ENCODE peak calls at places on chromosomes 5 and 9, in seven cellular contexts. K is IMR-90, J is HepG2, P is ovary, R is adrenal gland, F is uterus, T is HCT116. D is an unnamed sample.

GRCh38 chr5:62124266-62124665 is 181.7 kb upstream of the KIF2A start:
- DNase-seq in K (no peak), J (no peak), P (no peak), R (no peak), F (no peak), T (no peak), D (no peak)

GRCh38 chr5:57185301-57185700 is 11.4 kb downstream of the GPBP1 start:
- DNase-seq in K (no peak), J (no peak), P (no peak), R (no peak), F (no peak), T (no peak), D (no peak)

GRCh38 chr9:78295731-78296130 is 1.2 kb upstream of the PSAT1 start:
- DNase-seq in K (no peak), J (peak; percentile 64), P (no peak), R (no peak), F (no peak), T (no peak), D (no peak)

GRCh38 chr9:134895849-134896833 is 15.5 kb downstream of the FCN2 start:
- DNase-seq in K (peak; percentile 75), J (no peak), P (peak; percentile 87), R (peak; percentile 87), F (peak; percentile 92), T (peak; percentile 69), D (peak; percentile 73)

GRCh38 chr9:80496901-80497565 is 925.3 kb downstream of the TLE4 start:
- DNase-seq in K (no peak), J (no peak), P (no peak), R (no peak), F (no peak), T (no peak), D (no peak)

GRCh38 chr5:96968074-96968473 is 32.2 kb downstream of the LNPEP start:
- DNase-seq in K (peak; percentile 52), J (peak; percentile 29), P (no peak), R (no peak), F (no peak), T (peak; percentile 16), D (no peak)

GRCh38 chr5:138716456-138716924 is 36.7 kb upstream of the CTNNA1 start:
- DNase-seq in K (peak; percentile 12), J (peak; percentile 39), P (no peak), R (no peak), F (no peak), T (no peak), D (no peak)

GRCh38 chr9:87336914-87337333 is 160.7 kb upstream of the DAPK1 start:
- DNase-seq in K (peak; percentile 79), J (peak; percentile 75), P (peak; percentile 43), R (peak; percentile 24), F (peak; percentile 50), T (peak; percentile 54), D (no peak)

GRCh38 chr5:155987261-155987810 is 339.6 kb upstream of the SGCD start:
- DNase-seq in K (no peak), J (no peak), P (no peak), R (no peak), F (no peak), T (no peak), D (no peak)

GRCh38 chr5:150180241-150181027 is 9.4 kb upstream of the SLC6A7 start:
- DNase-seq in K (peak; percentile 12), J (no peak), P (no peak), R (peak; percentile 52), F (peak; percentile 64), T (no peak), D (peak; percentile 72)

GRCh38 chr9:19967567-19968459 is 179.0 kb upstream of the SLC24A2 start:
- DNase-seq in K (no peak), J (no peak), P (no peak), R (no peak), F (no peak), T (no peak), D (no peak)

GRCh38 chr5:57172466-57172961 is 1.3 kb upstream of the GPBP1 start:
- DNase-seq in K (no peak), J (no peak), P (no peak), R (no peak), F (no peak), T (no peak), D (no peak)

GRCh38 chr5:56543431-56544385 is 271.6 kb upstream of the MAP3K1 start:
- DNase-seq in K (peak; percentile 68), J (no peak), P (no peak), R (no peak), F (no peak), T (peak; percentile 23), D (no peak)

GRCh38 chr5:14816999-14817761 is 54.4 kb downstream of the ANKH start:
- DNase-seq in K (peak; percentile 93), J (no peak), P (no peak), R (no peak), F (no peak), T (no peak), D (no peak)

GRCh38 chr9:127862075-127863011 is 7.9 kb upstream of the ENG start:
- DNase-seq in K (no peak), J (no peak), P (peak; percentile 78), R (peak; percentile 75), F (peak; percentile 59), T (no peak), D (peak; percentile 93)

GRCh38 chr9:125847735-125848134 is 100.6 kb downstream of the PBX3 start:
- DNase-seq in K (no peak), J (no peak), P (no peak), R (no peak), F (no peak), T (no peak), D (no peak)

GRCh38 chr9:104743377-104743985 is 4.0 kb upstream of the NIPSNAP3A start:
- DNase-seq in K (peak; percentile 73), J (peak; percentile 68), P (no peak), R (peak; percentile 20), F (no peak), T (peak; percentile 51), D (peak; percentile 16)

GRCh38 chr9:113807173-113808061 is 68.7 kb upstream of the ZNF618 start:
- DNase-seq in K (peak; percentile 60), J (peak; percentile 19), P (peak; percentile 55), R (peak; percentile 51), F (peak; percentile 56), T (peak; percentile 33), D (peak; percentile 24)

GRCh38 chr9:88722753-88723152 is 187.8 kb downstream of the NXNL2 start:
- DNase-seq in K (peak; percentile 26), J (no peak), P (no peak), R (no peak), F (no peak), T (no peak), D (no peak)

GRCh38 chr5:65818592-65818991 is 96.6 kb downstream of the NLN start:
- DNase-seq in K (no peak), J (peak; percentile 32), P (no peak), R (no peak), F (no peak), T (no peak), D (no peak)

GRCh38 chr5:73464016-73464745 is 15.6 kb upstream of the FOXD1 start:
- DNase-seq in K (peak; percentile 68), J (no peak), P (no peak), R (peak; percentile 30), F (no peak), T (no peak), D (peak; percentile 45)

GRCh38 chr5:32383065-32383464 is 61.5 kb downstream of the ZFR start:
- DNase-seq in K (no peak), J (no peak), P (no peak), R (no peak), F (no peak), T (no peak), D (no peak)

GRCh38 chr5:111074244-111074643 is 2.7 kb downstream of the TSLP start:
- DNase-seq in K (no peak), J (no peak), P (no peak), R (no peak), F (no peak), T (no peak), D (no peak)

GRCh38 chr5:1385395-1386273 is 40.7 kb upstream of the CLPTM1L start:
- DNase-seq in K (peak; percentile 3), J (peak; percentile 20), P (peak; percentile 80), R (peak; percentile 89), F (peak; percentile 66), T (no peak), D (peak; percentile 89)
- TF ChIP-seq POLR2A in K (no peak), J (no peak), P (no peak), R (peak; percentile 72), F (peak; percentile 33), T (no peak), D (peak; percentile 26)

DNA sequence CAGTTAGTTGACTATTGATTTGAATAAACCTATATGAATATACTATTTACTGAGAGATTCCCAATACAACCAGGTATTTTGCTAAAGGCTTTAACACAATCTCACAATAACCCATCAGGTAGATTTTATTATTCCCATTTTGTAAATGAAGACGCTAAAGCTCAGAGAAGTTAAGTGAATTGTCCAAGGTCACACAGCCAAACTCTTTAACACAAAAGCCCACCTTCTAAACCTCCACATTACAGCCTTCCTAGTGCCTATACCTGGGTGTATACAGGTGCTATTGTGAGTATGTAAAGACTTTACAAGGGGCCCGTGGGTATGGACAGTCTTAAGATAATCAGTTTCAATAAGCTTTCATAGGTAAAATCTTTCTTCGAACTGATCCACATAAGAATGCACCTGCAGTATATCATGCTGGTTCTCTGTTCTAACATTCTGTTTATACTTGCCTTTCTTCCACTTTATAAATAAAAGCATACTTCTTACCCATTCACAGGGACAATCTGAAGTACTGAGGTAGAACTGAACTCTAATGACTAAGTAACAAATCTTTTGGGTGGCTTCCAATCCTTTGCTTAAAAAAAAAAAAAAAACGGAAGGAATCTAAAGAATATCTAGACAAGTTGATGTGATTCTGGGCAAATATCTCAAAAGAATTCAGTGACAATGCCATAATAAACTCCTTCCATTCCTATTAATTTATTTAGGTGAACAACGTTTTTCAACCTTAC is 59.1 kb downstream of the PJA2 start:
- DNase-seq in K (peak; percentile 59), J (no peak), P (no peak), R (no peak), F (no peak), T (no peak), D (no peak)
- H3K4me3 ChIP-seq in K (no peak overlapping the region), J (no peak overlapping the region), P (no peak overlapping the region), R (no peak overlapping the region), F (no peak overlapping the region), T (no peak overlapping the region), D (no peak overlapping the region)

GRCh38 chr5:139579-140442 is 47.8 kb downstream of the PLEKHG4B start:
- DNase-seq in K (no peak), J (no peak), P (no peak), R (no peak), F (no peak), T (no peak), D (no peak)
- H3K27me3 ChIP-seq in K (peaks cover 28% of the 10 kb centered on the region), J (peaks cover 3% of the 10 kb centered on the region), P (no peaks in the 10 kb centered on the region), R (peaks cover 10% of the 10 kb centered on the region), F (no peaks in the 10 kb centered on the region), T (no peaks in the 10 kb centered on the region), D (no peaks in the 10 kb centered on the region)

GRCh38 chr9:137245450-137246421 is 4.6 kb downstream of the TUBB4B start:
- DNase-seq in K (no peak), J (no peak), P (no peak), R (no peak), F (no peak), T (no peak), D (no peak)

GRCh38 chr9:137241490-137242328 is 622 bp downstream of the TUBB4B start:
- DNase-seq in K (peak; percentile 32), J (peak; percentile 54), P (peak; percentile 77), R (peak; percentile 67), F (peak; percentile 64), T (no peak), D (peak; percentile 80)

GRCh38 chr9:137242329-137243204 is 1.5 kb downstream of the TUBB4B start:
- DNase-seq in K (no peak), J (no peak), P (no peak), R (no peak), F (no peak), T (no peak), D (no peak)

GRCh38 chr9:137244486-137245449 is 3.7 kb downstream of the TUBB4B start:
- DNase-seq in K (no peak), J (no peak), P (no peak), R (no peak), F (no peak), T (no peak), D (no peak)

GRCh38 chr9:137243626-137244485 is 2.8 kb downstream of the TUBB4B start:
- DNase-seq in K (no peak), J (no peak), P (no peak), R (no peak), F (no peak), T (no peak), D (no peak)
- TF ChIP-seq POLR2A in K (no peak), J (no peak), P (no peak), R (no peak), F (no peak), T (peak; percentile 9), D (no peak)